ENCODE peak calls at places on chromosomes 4 and X, in four cellular contexts. Z is AG04450, S is GM20000, Y is AG10803. F is an unnamed sample.

GRCh38 chr4:54541426-54542118 is 116.2 kb upstream of the KIT start:
- DNase-seq in Y (peak), S (no peak), Z (no peak), F (no peak)

GRCh38 chr4:30839583-30840520 is 119.7 kb downstream of the PCDH7 start:
- DNase-seq in Z (peak), S (no peak), Y (no peak), F (no peak)

GRCh38 chr4:94455081-94455480 is 3.3 kb downstream of the PDLIM5 start:
- DNase-seq in Y (peak), S (no peak), Z (peak), F (no peak)

GRCh38 chr4:1772869-1773538 is 20.1 kb upstream of the FGFR3 start:
- DNase-seq in Z (no peak), Y (no peak), S (no peak), F (no peak)

GRCh38 chr4:11429646-11430045 is 952 bp upstream of the HS3ST1 start:
- DNase-seq in Y (no peak), S (no peak), Z (no peak), F (no peak)

GRCh38 chr4:2794707-2795557 is 2.0 kb downstream of the SH3BP2 start:
- DNase-seq in Z (no peak), Y (peak), S (no peak), F (peak)

GRCh38 chrX:129726307-129727111 is 12.3 kb upstream of the XPNPEP2 start:
- DNase-seq in S (no peak), Z (no peak), Y (peak), F (no peak)

GRCh38 chr4:48141048-48141447 is 7.0 kb upstream of the TXK start:
- DNase-seq in Y (peak), S (peak), Z (peak), F (no peak)

GRCh38 chr4:77092832-77093800 is 17.3 kb upstream of the CCNI start:
- DNase-seq in Z (no peak), S (no peak), Y (peak), F (no peak)

GRCh38 chr4:107247738-107248137 is 211.6 kb upstream of the DKK2 start:
- DNase-seq in S (no peak), Z (no peak), Y (peak), F (no peak)

GRCh38 chrX:112851806-112852205 is 11.2 kb upstream of the AMOT start:
- DNase-seq in S (peak), Y (peak), Z (peak), F (no peak)
- TF ChIP-seq CTCF in S (no peak), Y (no peak), Z (no peak), F (no peak)

GRCh38 chrX:131802836-131803626 is 220.1 kb upstream of the STK26 start:
- DNase-seq in S (no peak), Z (no peak), Y (no peak), F (no peak)
- TF ChIP-seq CTCF in S (no peak), Z (no peak), Y (no peak), F (peak)

GRCh38 chrX:17323397-17323796 is 51.6 kb upstream of the NHS start:
- DNase-seq in Z (no peak), S (no peak), Y (no peak), F (no peak)
- TF ChIP-seq CTCF in Z (no peak), S (no peak), Y (no peak), F (peak)

DNA sequence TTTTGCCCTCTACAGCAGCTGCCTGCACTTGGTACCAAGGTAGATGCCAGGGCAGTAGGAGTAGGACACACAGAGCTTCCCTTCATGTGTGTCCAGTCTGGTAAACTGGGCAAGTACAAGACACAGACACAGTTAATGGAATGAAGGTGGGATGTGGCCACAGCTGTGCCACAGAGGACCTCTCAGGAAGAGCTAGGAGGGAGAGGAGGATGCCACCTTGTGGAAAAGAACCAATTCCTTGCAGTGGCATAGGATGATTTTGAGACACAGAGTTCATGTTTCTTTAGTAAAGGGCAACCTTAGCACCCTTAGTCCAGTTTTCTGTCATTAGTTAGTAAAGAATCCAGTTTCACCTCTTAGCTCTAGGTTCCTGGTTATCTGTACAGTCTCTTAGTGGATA is 36.3 kb upstream of the TBC1D14 start:
- DNase-seq in S (no peak), Z (no peak), Y (no peak), F (no peak)
- TF ChIP-seq CTCF in S (no peak), Z (peak), Y (peak), F (no peak)

GRCh38 chr4:177879851-177880250 is 437.6 kb upstream of the AGA start:
- DNase-seq in Z (no peak), S (no peak), Y (no peak), F (no peak)
- TF ChIP-seq CTCF in Z (peak), S (no peak), Y (no peak), F (no peak)

DNA sequence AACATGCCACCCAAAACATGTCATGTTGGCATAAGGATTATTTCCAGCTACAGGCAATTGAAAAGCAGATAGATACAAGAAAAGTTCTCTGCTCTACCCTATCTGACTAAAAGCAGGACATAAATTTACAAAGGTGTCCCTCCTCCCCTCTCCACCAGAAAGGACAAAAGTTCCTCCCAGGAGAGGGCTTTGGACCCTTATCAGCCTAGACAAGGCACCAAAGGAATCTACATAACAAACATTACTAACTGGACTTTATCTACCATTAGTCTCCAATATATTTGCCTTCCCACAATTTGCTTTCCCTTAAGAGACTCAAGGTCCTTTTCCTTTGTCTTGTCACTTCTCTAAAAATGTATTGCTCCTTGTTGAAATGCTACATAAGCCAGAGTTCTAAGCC is 55.6 kb downstream of the ADGRA3 start:
- DNase-seq in Z (no peak), Y (no peak), S (no peak), F (no peak)
- TF ChIP-seq CTCF in Z (no peak), Y (no peak), S (no peak), F (no peak)

GRCh38 chr4:125314676-125315570 is at the start of gene FAT4:
- DNase-seq in Z (peak), Y (peak), S (peak), F (peak)
- TF ChIP-seq CTCF in Z (peak), Y (peak), S (no peak), F (peak)

GRCh38 chrX:14819766-14820165 is 53.1 kb downstream of the FANCB start:
- DNase-seq in S (no peak), Z (no peak), Y (no peak), F (no peak)
- TF ChIP-seq CTCF in S (no peak), Z (no peak), Y (no peak), F (no peak)